ENCODE peak calls at places on chromosomes 13 and 19, in ten cellular contexts. R is Panc1; N is heart left ventricle; A is CD4-positive, alpha-beta memory T cell; J is CD4-positive, CD25-positive, alpha-beta regulatory T cell; O is CD8-positive, alpha-beta T cell; X is heart right ventricle; G is stomach; D is Caco-2; Z is H9. Y is an unnamed sample. For H3K9me3, the result is how much of the 10 kb centered on the place peaks cover.

GRCh38 chr13:102697929-102698648 is 3.2 kb upstream of the METTL21C start:
- DNase-seq in D (no peak), X (no peak), O (no peak), A (no peak), R (no peak), J (no peak), Z (no peak), G (no peak), N (no peak), Y (no peak)

GRCh38 chr19:46361915-46362314 is 15.0 kb downstream of the PPP5C start:
- DNase-seq in O (no peak), D (no peak), J (no peak), G (no peak), N (no peak), R (no peak), Z (no peak), A (peak), X (no peak), Y (no peak)

GRCh38 chr13:102771298-102772041 is 2.1 kb downstream of the TEX30 start:
- DNase-seq in Z (no peak), R (no peak), J (no peak), O (no peak), N (no peak), D (no peak), G (no peak), X (no peak), A (no peak), Y (no peak)

GRCh38 chr19:752652-753517 is 2.0 kb downstream of the MISP start:
- DNase-seq in O (no peak), J (no peak), X (no peak), A (no peak), R (no peak), N (no peak), Z (no peak), G (peak), D (peak), Y (no peak)

GRCh38 chr19:48372904-48373303 is 8.7 kb downstream of the SYNGR4 start:
- DNase-seq in X (no peak), R (no peak), J (no peak), Z (no peak), D (no peak), N (no peak), A (no peak), O (no peak), G (no peak), Y (no peak)

GRCh38 chr13:32537580-32538233 is 888 bp downstream of the N4BP2L2 start:
- DNase-seq in N (peak), R (no peak), J (peak), G (peak), X (peak), D (peak), Z (peak), O (peak), A (no peak), Y (peak)

GRCh38 chr19:8244442-8244841 is 35.3 kb downstream of the CERS4 start:
- DNase-seq in N (no peak), X (no peak), G (no peak), A (no peak), R (no peak), J (no peak), O (no peak), Z (no peak), D (peak), Y (no peak)

GRCh38 chr13:113551081-113552000 is 33.2 kb upstream of the TFDP1 start:
- DNase-seq in O (no peak), J (no peak), D (no peak), A (no peak), R (no peak), X (no peak), N (no peak), Z (peak), G (peak), Y (peak)

GRCh38 chr13:67353891-67354459 is 123.8 kb upstream of the PCDH9 start:
- DNase-seq in X (no peak), J (no peak), R (no peak), A (no peak), O (no peak), Z (no peak), G (no peak), D (no peak), N (no peak), Y (peak)

GRCh38 chr19:11236324-11237301 is 2.8 kb upstream of the ANGPTL8 start:
- DNase-seq in D (no peak), R (no peak), A (no peak), Z (no peak), N (no peak), O (no peak), J (no peak), G (no peak), X (no peak), Y (no peak)

GRCh38 chr13:108957369-108958012 is 328.1 kb downstream of the MYO16 start:
- DNase-seq in A (no peak), R (no peak), J (no peak), G (no peak), X (no peak), Z (no peak), D (no peak), N (no peak), O (no peak), Y (no peak)

GRCh38 chr13:92143766-92144165 is 745.3 kb downstream of the GPC5 start:
- DNase-seq in X (no peak), O (no peak), A (no peak), J (no peak), Z (no peak), N (no peak), G (no peak), D (peak), R (no peak), Y (peak)

GRCh38 chr19:3750211-3750610 is 11.3 kb downstream of the APBA3 start:
- DNase-seq in D (no peak), R (no peak), A (no peak), O (no peak), G (no peak), N (no peak), Z (no peak), X (no peak), J (no peak), Y (no peak)

GRCh38 chr19:4115818-4116385 is 8.0 kb downstream of the MAP2K2 start:
- DNase-seq in J (no peak), O (no peak), N (no peak), A (no peak), D (no peak), X (no peak), G (no peak), R (no peak), Z (no peak), Y (peak)

GRCh38 chr19:56538761-56539263 is at the start of gene ZFP28:
- DNase-seq in N (peak), R (no peak), X (peak), A (no peak), D (no peak), O (no peak), G (no peak), Z (peak), J (peak), Y (peak)
- H3K9me3 ChIP-seq in N (under half), R (under half), X (under half), A (under half), D (under half), O (under half), G (half or more), Z (under half), J (half or more), Y (under half)

GRCh38 chr19:9289231-9289884 is 20.3 kb downstream of the ZNF699 start:
- DNase-seq in G (no peak), X (no peak), J (no peak), R (no peak), N (no peak), D (no peak), Z (no peak), O (no peak), A (no peak), Y (no peak)
- H3K9me3 ChIP-seq in G (half or more), X (half or more), J (half or more), R (under half), N (under half), D (under half), Z (under half), O (under half), A (under half), Y (under half)

GRCh38 chr19:6983448-6983847 is 37.8 kb downstream of the MBD3L2B start:
- DNase-seq in A (no peak), J (no peak), X (no peak), G (no peak), Z (no peak), O (no peak), R (no peak), D (no peak), N (no peak), Y (no peak)
- H3K9me3 ChIP-seq in A (under half), J (under half), X (under half), G (under half), Z (half or more), O (under half), R (under half), D (under half), N (under half), Y (under half)

GRCh38 chr19:21569497-21569870 is 64.1 kb downstream of the ZNF429 start:
- DNase-seq in R (no peak), N (peak), X (no peak), A (no peak), Z (no peak), J (peak), D (no peak), G (no peak), O (peak), Y (peak)
- H3K9me3 ChIP-seq in R (under half), N (under half), X (under half), A (under half), Z (half or more), J (under half), D (under half), G (under half), O (under half), Y (under half)

DNA sequence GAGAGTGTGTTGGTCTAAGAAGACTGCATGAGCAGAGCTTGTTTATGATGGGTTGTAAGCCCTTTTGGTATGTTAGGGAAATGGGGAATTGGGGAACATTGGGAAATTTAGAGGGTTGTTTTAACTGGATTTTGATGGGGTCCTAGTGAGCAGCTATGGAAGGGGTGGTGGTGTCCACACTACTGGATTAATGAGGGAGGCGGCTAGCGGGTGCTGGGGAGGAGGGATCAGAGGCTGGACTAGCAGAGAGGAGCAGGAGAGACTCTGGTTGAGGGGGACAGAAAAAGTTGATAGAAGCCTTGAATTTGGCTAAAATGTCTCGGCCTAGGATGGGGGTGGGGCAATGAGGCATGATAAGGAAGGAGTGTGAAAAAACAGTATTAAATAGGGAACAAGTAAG is 1369.1 kb downstream of the UQCRFS1 start:
- DNase-seq in A (no peak), X (no peak), D (no peak), J (no peak), G (no peak), N (no peak), O (no peak), R (no peak), Z (no peak), Y (peak)
- H3K9me3 ChIP-seq in A (under half), X (under half), D (under half), J (half or more), G (under half), N (under half), O (under half), R (under half), Z (half or more), Y (under half)

DNA sequence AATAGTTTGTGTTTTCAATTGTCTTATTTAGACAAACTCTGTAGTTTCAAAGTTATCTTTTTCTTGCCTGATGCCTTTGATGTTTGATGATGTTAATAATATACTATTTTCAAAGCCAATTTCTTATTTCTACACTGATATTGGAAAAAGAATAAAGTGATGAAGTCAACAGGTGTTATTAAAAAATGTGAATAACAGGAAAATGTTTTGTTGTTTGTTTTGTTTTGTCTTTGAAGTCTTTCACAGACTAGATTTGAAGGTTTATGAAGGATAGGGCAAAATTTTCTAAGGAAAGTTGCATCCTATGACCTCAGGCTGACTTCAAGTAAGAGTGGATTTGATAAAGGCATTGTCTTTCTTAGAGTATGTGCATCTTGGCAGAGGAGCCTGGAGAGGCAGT is 31.2 kb downstream of the ZNF790 start:
- DNase-seq in X (no peak), A (no peak), Z (no peak), D (no peak), G (no peak), N (no peak), J (no peak), R (no peak), O (no peak), Y (no peak)
- H3K9me3 ChIP-seq in X (half or more), A (under half), Z (under half), D (under half), G (half or more), N (under half), J (half or more), R (half or more), O (under half), Y (under half)

GRCh38 chr13:30829788-30830637 is 76.1 kb upstream of the MEDAG start:
- DNase-seq in A (no peak), Z (no peak), D (no peak), N (no peak), O (no peak), R (no peak), J (no peak), G (no peak), X (no peak), Y (no peak)
- H3K9me3 ChIP-seq in A (under half), Z (under half), D (under half), N (under half), O (under half), R (under half), J (under half), G (under half), X (under half), Y (under half)

GRCh38 chr13:86841264-86841663 is 829.9 kb upstream of the SLITRK5 start:
- DNase-seq in N (no peak), O (no peak), Z (no peak), X (no peak), A (no peak), R (no peak), D (no peak), G (no peak), J (no peak), Y (no peak)
- H3K9me3 ChIP-seq in N (under half), O (under half), Z (under half), X (under half), A (under half), R (under half), D (under half), G (under half), J (under half), Y (under half)

GRCh38 chr19:57615346-57615745 is 1.3 kb downstream of the ZNF134 start:
- DNase-seq in A (no peak), G (no peak), Z (no peak), J (no peak), N (no peak), D (no peak), X (no peak), R (no peak), O (no peak), Y (no peak)
- H3K9me3 ChIP-seq in A (under half), G (half or more), Z (half or more), J (half or more), N (under half), D (under half), X (half or more), R (half or more), O (half or more), Y (under half)

Y was measured in WERI-Rb-1.